ENCODE peak calls at places on chromosomes 5 and 9, in five cellular contexts. H is mesenchymal stem cell, M is H9, E is astrocyte, C is endothelial cell of umbilical vein. F is an unnamed sample.

GRCh38 chr9:113509463-113509862 is 45.9 kb downstream of the RGS3 start:
- DNase-seq in H (peak), M (no peak), E (peak), C (peak), F (no peak)

GRCh38 chr5:40754381-40755092 is 1.2 kb downstream of the TTC33 start:
- DNase-seq in H (peak), M (no peak), E (peak), C (peak), F (no peak)

GRCh38 chr9:92138157-92138959 is 23.1 kb upstream of the SPTLC1 start:
- DNase-seq in H (peak), M (peak), E (no peak), C (peak), F (peak)

GRCh38 chr5:139708877-139709586 is 60.9 kb downstream of the CXXC5 start:
- DNase-seq in H (peak), M (no peak), E (peak), C (peak), F (peak)

GRCh38 chr5:33588654-33589372 is 148.0 kb downstream of the TARS1 start:
- DNase-seq in H (no peak), M (peak), E (no peak), C (peak), F (peak)

GRCh38 chr9:129759329-129759728 is 6.5 kb upstream of the PTGES start:
- DNase-seq in H (no peak), M (no peak), E (no peak), C (no peak), F (no peak)

GRCh38 chr9:72871685-72872084 is 81.2 kb downstream of the ALDH1A1 start:
- DNase-seq in H (peak), M (no peak), E (no peak), C (peak), F (peak)

GRCh38 chr9:89428901-89429890 is 68.7 kb downstream of the SEMA4D start:
- DNase-seq in H (no peak), M (peak), E (no peak), C (peak), F (no peak)

GRCh38 chr9:134716067-134716466 is 74.5 kb downstream of the COL5A1 start:
- DNase-seq in H (no peak), M (no peak), E (no peak), C (no peak), F (no peak)

GRCh38 chr5:73826761-73827450 is 200.9 kb downstream of the ARHGEF28 start:
- DNase-seq in H (peak), M (no peak), E (peak), C (no peak), F (peak)

GRCh38 chr5:36442796-36443195 is 141.1 kb upstream of the RANBP3L start:
- DNase-seq in H (peak), M (no peak), E (peak), C (peak), F (no peak)

GRCh38 chr5:134438641-134439621 is 27.2 kb upstream of the CDKN2AIPNL start:
- DNase-seq in H (peak), M (peak), E (peak), C (no peak), F (peak)

GRCh38 chr5:168766038-168766700 is 187.0 kb upstream of the PANK3 start:
- DNase-seq in H (no peak), M (no peak), E (no peak), C (no peak), F (no peak)

GRCh38 chr5:73968729-73969128 is 342.7 kb downstream of the ARHGEF28 start:
- DNase-seq in H (no peak), M (no peak), E (peak), C (no peak), F (no peak)

GRCh38 chr9:69743930-69744329 is 15.9 kb downstream of the PTAR1 start:
- DNase-seq in H (no peak), M (no peak), E (no peak), C (no peak), F (no peak)

GRCh38 chr9:117656007-117656406 is 48.2 kb upstream of the TLR4 start:
- DNase-seq in H (no peak), M (no peak), E (peak), C (no peak), F (no peak)

GRCh38 chr9:105205787-105206511 is 38.5 kb upstream of the SLC44A1 start:
- DNase-seq in H (no peak), M (no peak), E (peak), C (no peak), F (peak)

GRCh38 chr5:10151656-10152055 is 98.0 kb downstream of the ATPSCKMT start:
- DNase-seq in H (no peak), M (no peak), E (no peak), C (no peak), F (no peak)

GRCh38 chr5:23457780-23458179 is 49.6 kb upstream of the PRDM9 start:
- DNase-seq in H (no peak), M (no peak), E (no peak), C (no peak), F (no peak)

GRCh38 chr5:179315356-179315890 is 29.8 kb downstream of the ADAMTS2 start:
- DNase-seq in H (no peak), M (no peak), E (no peak), C (no peak), F (no peak)

GRCh38 chr5:95460662-95461061 is 69.5 kb downstream of the FAM81B start:
- DNase-seq in H (no peak), M (no peak), E (no peak), C (no peak), F (no peak)

GRCh38 chr9:37920471-37921167 is 16.7 kb upstream of the SLC25A51 start:
- DNase-seq in H (no peak), M (peak), E (no peak), C (no peak), F (peak)

GRCh38 chr5:17816947-17817346 is 182.7 kb downstream of the TAF11L14 start:
- DNase-seq in H (no peak), M (no peak), E (peak), C (no peak), F (no peak)

GRCh38 chr9:109499061-109499630 is 1.0 kb upstream of the PTPN3 start:
- DNase-seq in H (no peak), M (no peak), E (no peak), C (no peak), F (no peak)

GRCh38 chr5:171152382-171152781 is 156.7 kb upstream of the TLX3 start:
- DNase-seq in H (peak), M (no peak), E (peak), C (peak), F (no peak)

GRCh38 chr5:179865471-179866240 is 7.0 kb upstream of the MRNIP start:
- DNase-seq in H (no peak), M (no peak), E (no peak), C (no peak), F (no peak)

GRCh38 chr5:62773460-62773859 is 194.8 kb downstream of the LRRC70 start:
- DNase-seq in H (no peak), M (no peak), E (no peak), C (no peak), F (no peak)
- H2AFZ ChIP-seq in H (no peak), M (no peak), E (no peak), C (no peak), F (no peak)

GRCh38 chr9:124897570-124898460 is 35.9 kb downstream of the ARPC5L start:
- DNase-seq in H (no peak), M (no peak), E (peak), C (no peak), F (peak)

GRCh38 chr9:124894035-124894740 is 32.3 kb downstream of the ARPC5L start:
- DNase-seq in H (no peak), M (no peak), E (no peak), C (no peak), F (no peak)

GRCh38 chr9:124890179-124890578 is 28.2 kb downstream of the ARPC5L start:
- DNase-seq in H (no peak), M (no peak), E (no peak), C (no peak), F (no peak)

GRCh38 chr9:124899845-124900244 is 37.9 kb downstream of the ARPC5L start:
- DNase-seq in H (no peak), M (no peak), E (no peak), C (no peak), F (no peak)

GRCh38 chr9:124894741-124895170 is 32.8 kb downstream of the ARPC5L start:
- DNase-seq in H (peak), M (peak), E (peak), C (peak), F (peak)
- H2AFZ ChIP-seq in H (no peak), M (no peak), E (no peak), C (no peak), F (no peak)

GRCh38 chr5:39157679-39158078 is 61.7 kb downstream of the FYB1 start:
- DNase-seq in H (no peak), M (no peak), E (no peak), C (no peak), F (no peak)
- H2AFZ ChIP-seq in H (no peak), M (no peak), E (no peak), C (peak), F (no peak)

DNA sequence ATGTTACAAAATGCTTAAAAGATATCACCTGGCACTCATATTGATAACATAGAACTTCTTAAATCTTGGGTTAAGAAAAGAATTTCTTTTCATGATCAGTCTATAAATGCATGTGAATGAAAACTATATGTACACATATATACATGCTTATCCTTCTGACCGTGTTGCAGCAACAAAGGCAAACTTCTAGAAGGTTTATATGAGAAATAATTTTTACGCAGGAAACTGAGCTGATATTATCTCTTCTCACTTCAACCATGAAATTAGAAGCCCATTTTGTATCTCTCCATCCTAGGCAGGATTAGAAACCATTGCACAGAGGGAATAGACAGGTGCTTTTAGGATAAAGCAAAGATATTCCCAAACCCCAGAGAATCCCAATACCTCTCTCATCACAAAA is 362.6 kb upstream of the SLC30A5 start:
- DNase-seq in H (no peak), M (no peak), E (no peak), C (no peak), F (no peak)
- H2AFZ ChIP-seq in H (no peak), M (no peak), E (no peak), C (no peak), F (no peak)

GRCh38 chr9:78028926-78029325 is 2.7 kb downstream of the GNAQ start:
- DNase-seq in H (no peak), M (no peak), E (no peak), C (peak), F (no peak)

GRCh38 chr9:78031826-78032598 is 401 bp upstream of the GNAQ start:
- DNase-seq in H (peak), M (peak), E (peak), C (peak), F (peak)

GRCh38 chr9:78031271-78031825 is at the start of gene GNAQ:
- DNase-seq in H (no peak), M (no peak), E (no peak), C (no peak), F (peak)

GRCh38 chr9:78029601-78030552 is 1.7 kb downstream of the GNAQ start:
- DNase-seq in H (peak), M (peak), E (no peak), C (peak), F (peak)

DNA sequence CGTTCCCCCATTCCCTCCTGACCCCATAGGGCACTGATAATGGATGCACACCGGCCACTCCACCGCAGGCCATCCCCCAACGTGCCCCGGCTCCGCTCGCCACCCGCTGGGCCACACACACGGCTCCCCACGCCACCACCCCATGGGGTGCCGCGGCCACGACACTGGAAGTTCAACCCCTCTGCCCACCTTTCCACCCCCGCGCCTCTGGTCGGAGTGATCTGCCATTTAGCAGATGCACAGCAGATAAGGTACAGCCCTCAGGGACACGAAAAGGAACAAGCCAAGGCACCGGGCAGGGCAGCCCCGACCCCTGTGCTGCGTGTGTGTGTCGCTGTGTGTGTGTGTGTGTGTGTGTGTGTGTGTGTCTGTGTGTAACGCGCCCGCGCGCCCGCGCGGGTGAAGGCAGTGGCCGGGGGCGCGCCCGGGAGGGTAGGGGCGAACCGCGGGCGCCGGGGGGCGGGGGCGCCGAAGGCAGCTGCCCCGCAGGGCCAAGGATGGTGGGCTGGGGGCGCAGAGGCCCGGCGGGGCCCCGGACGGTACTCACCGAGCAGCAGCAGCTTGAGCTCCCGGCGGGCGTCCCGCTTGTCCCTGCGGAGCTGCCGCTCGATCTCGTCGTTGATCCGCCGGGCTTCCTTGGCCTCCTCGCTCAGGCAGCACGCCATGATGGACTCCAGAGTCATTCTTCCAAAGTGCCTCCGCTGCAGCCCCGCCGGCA is 899 bp downstream of the GNAQ start:
- DNase-seq in H (peak), M (peak), E (no peak), C (peak), F (peak)
- H2AFZ ChIP-seq in H (peak), M (no peak), E (peak), C (peak), F (peak)

F was measured in hepatocyte.